ENCODE peak calls at places on chromosomes 1 and 21, in seven cellular contexts. P, X, F, D, I, Q and B are unnamed samples.

GRCh38 chr1:206935491-206936067 is 10.7 kb downstream of the PIGR start:
- DNase-seq in I (no peak), P (no peak), F (peak; percentile 59), X (peak; percentile 91), Q (peak; percentile 69), D (peak; percentile 83), B (no peak)

GRCh38 chr1:72623299-72623708 is 341.0 kb upstream of the NEGR1 start:
- DNase-seq in X (no peak), D (peak; percentile 50), Q (peak; percentile 20), I (peak; percentile 3), P (no peak), F (peak; percentile 30), B (peak; percentile 3)

GRCh38 chr1:8252266-8252951 is 65.5 kb upstream of the SLC45A1 start:
- DNase-seq in P (no peak), F (no peak), Q (no peak), D (no peak), X (no peak), I (no peak), B (no peak)

GRCh38 chr21:26550357-26550756 is 22.7 kb downstream of the CYYR1 start:
- DNase-seq in X (no peak), D (no peak), I (no peak), F (no peak), P (no peak), Q (no peak), B (no peak)

GRCh38 chr1:110636149-110636935 is 30.2 kb upstream of the KCNA2 start:
- DNase-seq in F (no peak), I (no peak), Q (no peak), P (no peak), D (no peak), X (no peak), B (no peak)

GRCh38 chr1:226619031-226619430 is 70.5 kb downstream of the STUM start:
- DNase-seq in Q (no peak), P (no peak), X (no peak), F (no peak), I (no peak), D (no peak), B (no peak)

GRCh38 chr1:167207940-167208623 is 12.6 kb upstream of the POU2F1 start:
- DNase-seq in F (no peak), I (no peak), P (no peak), X (no peak), Q (no peak), D (no peak), B (no peak)

GRCh38 chr1:75719810-75720209 is 4.7 kb upstream of the ACADM start:
- DNase-seq in Q (no peak), X (no peak), F (no peak), I (no peak), D (no peak), P (no peak), B (no peak)

GRCh38 chr21:43880111-43880985 is 15.3 kb downstream of the AGPAT3 start:
- DNase-seq in D (no peak), X (no peak), F (no peak), I (no peak), P (peak; percentile 81), Q (no peak), B (peak; percentile 30)

GRCh38 chr1:22972063-22972405 is 632 bp downstream of the LACTBL1 start:
- DNase-seq in P (no peak), D (no peak), I (no peak), X (no peak), Q (no peak), F (no peak), B (no peak)

GRCh38 chr1:21924503-21925005 is 12.6 kb downstream of the HSPG2 start:
- DNase-seq in D (no peak), F (no peak), X (no peak), I (no peak), Q (no peak), P (no peak), B (no peak)

GRCh38 chr1:86245566-86246190 is 89.1 kb upstream of the COL24A1 start:
- DNase-seq in P (no peak), F (no peak), I (no peak), Q (no peak), X (no peak), D (no peak), B (no peak)

GRCh38 chr21:26148071-26148470 is 22.5 kb downstream of the APP start:
- DNase-seq in P (no peak), F (no peak), D (no peak), Q (no peak), I (no peak), X (no peak), B (peak; percentile 67)

GRCh38 chr21:39885119-39885848 is 18.0 kb downstream of the PCP4 start:
- DNase-seq in Q (no peak), I (no peak), X (no peak), D (no peak), P (no peak), F (peak; percentile 8), B (no peak)

GRCh38 chr21:35801388-35801787 is 258.9 kb downstream of the SETD4 start:
- DNase-seq in P (no peak), X (no peak), F (no peak), D (no peak), I (no peak), Q (no peak), B (no peak)

GRCh38 chr1:14570514-14570913 is 28.0 kb upstream of the KAZN start:
- DNase-seq in X (no peak), Q (no peak), P (no peak), F (no peak), D (no peak), I (no peak), B (no peak)

GRCh38 chr1:162670928-162671663 is 38.8 kb downstream of the DDR2 start:
- DNase-seq in F (no peak), Q (no peak), X (no peak), I (no peak), D (no peak), P (no peak), B (no peak)

GRCh38 chr1:96792220-96792619 is 70.6 kb downstream of the PTBP2 start:
- DNase-seq in P (no peak), D (no peak), F (no peak), Q (no peak), I (no peak), X (no peak), B (no peak)

DNA sequence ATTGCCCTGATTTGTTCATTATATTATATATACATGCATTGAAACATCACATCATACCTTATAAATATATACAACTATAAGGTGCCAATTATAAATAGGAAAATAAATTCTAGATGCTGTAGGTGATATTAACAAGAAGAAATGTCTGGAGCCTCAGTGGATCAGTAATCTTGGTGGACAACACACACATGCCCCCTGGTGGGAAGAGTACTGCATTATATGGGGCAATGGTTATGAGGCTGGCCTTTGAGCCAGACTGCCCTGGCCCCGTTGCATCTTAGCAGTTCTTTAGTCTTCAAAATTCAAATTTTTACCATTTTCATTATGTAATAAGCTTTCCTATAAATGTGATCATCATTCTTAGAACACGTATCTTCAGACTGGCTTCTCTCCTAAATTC is 335.0 kb upstream of the GREM2 start:
- DNase-seq in Q (peak; percentile 16), P (no peak), X (peak; percentile 16), I (no peak), D (no peak), F (peak; percentile 42), B (peak; percentile 75)
- TF ChIP-seq JUND in Q (no peak), P (no peak), X (no peak), I (no peak), D (no peak), F (no peak), B (no peak)

DNA sequence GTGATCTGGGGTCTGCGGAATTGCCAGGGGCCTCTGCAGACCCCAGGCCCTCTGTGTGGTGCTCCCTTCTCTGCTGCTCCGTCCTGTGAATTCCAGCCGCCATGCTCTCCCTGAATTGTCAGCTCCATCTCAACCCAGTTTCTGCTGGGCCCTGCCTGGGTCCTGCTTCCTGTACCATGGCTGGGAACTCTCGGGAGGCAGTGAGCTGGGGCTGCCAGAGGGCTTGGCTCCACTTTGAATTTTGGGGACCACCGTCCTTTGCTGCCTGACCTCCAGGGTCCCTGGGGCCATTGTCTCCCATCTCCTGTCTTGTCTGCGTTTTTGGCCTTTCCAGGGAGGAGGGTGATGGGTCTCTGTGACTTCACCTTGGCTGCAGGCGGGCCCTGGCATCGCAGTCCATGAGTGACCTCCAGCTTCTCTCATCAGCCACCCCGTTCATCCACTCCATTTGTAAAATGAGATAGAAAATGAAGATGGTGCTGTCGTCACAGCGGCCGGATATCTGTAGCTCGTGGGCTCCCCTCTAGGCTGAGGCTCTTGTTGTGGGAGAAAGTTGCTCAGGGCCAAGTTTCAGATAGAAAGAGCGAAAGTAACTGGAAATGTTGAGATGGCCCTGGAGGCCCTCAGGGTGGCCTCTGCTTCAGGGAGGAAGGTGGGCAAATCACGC is 38.3 kb downstream of the SKI start:
- DNase-seq in X (no peak), F (no peak), D (no peak), P (no peak), Q (no peak), I (no peak), B (no peak)
- TF ChIP-seq JUND in X (no peak), F (no peak), D (no peak), P (no peak), Q (no peak), I (no peak), B (no peak)

DNA sequence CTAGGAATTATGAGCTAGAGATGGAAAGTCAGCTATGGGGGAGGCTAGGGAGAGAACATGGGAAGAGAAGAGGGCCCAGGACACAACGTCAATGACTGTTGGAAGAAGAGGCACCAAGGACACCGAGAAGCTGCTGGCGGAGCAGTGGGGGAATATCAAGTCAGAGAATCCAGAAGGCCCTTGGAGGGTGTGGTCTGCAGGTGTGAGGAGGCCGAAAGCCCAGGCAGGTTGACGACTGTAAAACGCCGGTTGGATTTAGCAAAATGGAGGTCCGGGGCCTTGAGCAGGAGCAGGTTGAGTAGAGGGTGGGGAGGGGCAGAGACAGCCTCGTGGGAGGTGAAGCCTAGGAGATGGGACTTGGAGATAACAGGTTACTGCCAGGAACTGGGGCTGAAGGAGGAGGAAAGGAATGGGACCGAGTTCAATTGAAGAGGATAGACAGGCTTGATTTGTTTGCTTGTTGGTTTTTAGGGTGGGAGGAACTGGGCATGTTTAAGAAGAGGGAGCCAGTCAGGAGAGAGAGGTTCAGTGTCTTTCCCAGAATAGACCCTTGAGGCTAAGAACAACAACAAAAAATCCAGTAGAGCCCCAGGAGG is 35.1 kb downstream of the EDN2 start:
- DNase-seq in F (no peak), X (no peak), D (no peak), Q (no peak), I (no peak), P (no peak), B (peak; percentile 54)
- TF ChIP-seq JUND in F (no peak), X (no peak), D (no peak), Q (no peak), I (no peak), P (no peak), B (peak; percentile 52)

GRCh38 chr1:53890522-53890941 is 935 bp upstream of the YIPF1 start:
- DNase-seq in Q (no peak), X (no peak), I (no peak), D (no peak), P (no peak), F (no peak), B (no peak)

GRCh38 chr1:53891021-53891420 is 1.4 kb upstream of the YIPF1 start:
- DNase-seq in X (peak; percentile 32), F (no peak), P (no peak), I (no peak), Q (no peak), D (no peak), B (no peak)

GRCh38 chr1:53889304-53890298 is at the start of gene YIPF1:
- DNase-seq in X (peak; percentile 95), P (peak; percentile 74), D (peak; percentile 85), F (peak; percentile 94), I (peak; percentile 48), Q (peak; percentile 75), B (peak; percentile 88)

GRCh38 chr1:53891678-53892077 is 2.1 kb upstream of the YIPF1 start:
- DNase-seq in D (no peak), I (no peak), F (no peak), X (peak; percentile 51), Q (no peak), P (no peak), B (no peak)

GRCh38 chr1:53888716-53889115 is 881 bp downstream of the YIPF1 start:
- DNase-seq in F (no peak), X (no peak), Q (no peak), D (no peak), P (no peak), I (no peak), B (no peak)
- TF ChIP-seq JUND in F (no peak), X (no peak), Q (no peak), D (no peak), P (no peak), I (no peak), B (no peak)